ENCODE peak calls at places on chromosome 6, in seven cellular contexts. Z is aorta; S is keratinocyte; A is IMR-90; I is neural progenitor cell; C is naive thymus-derived CD4-positive, alpha-beta T cell; O is heart right ventricle. H is an unnamed sample. For H3K27me3, the result is how much of the 10 kb centered on the place peaks cover.

GRCh38 chr6:10406556-10406955 is 8.3 kb downstream of the TFAP2A start:
- DNase-seq in Z (no peak), S (no peak), A (no peak), I (no peak), C (no peak), O (no peak), H (no peak)

GRCh38 chr6:28488916-28489365 is 26.7 kb downstream of the GPX6 start:
- DNase-seq in Z (no peak), S (peak), A (peak), I (peak), C (peak), O (no peak), H (no peak)

GRCh38 chr6:112636650-112637260 is 289.6 kb downstream of the RFPL4B start:
- DNase-seq in Z (no peak), S (no peak), A (peak), I (no peak), C (no peak), O (no peak), H (no peak)

GRCh38 chr6:25337431-25337830 is 58.3 kb downstream of the CARMIL1 start:
- DNase-seq in Z (no peak), S (no peak), A (no peak), I (no peak), C (no peak), O (no peak), H (no peak)

GRCh38 chr6:136920858-136921520 is 1.1 kb upstream of the SLC35D3 start:
- DNase-seq in Z (peak), S (no peak), A (no peak), I (peak), C (no peak), O (no peak), H (no peak)

GRCh38 chr6:73632346-73632745 is 21.4 kb downstream of the SLC17A5 start:
- DNase-seq in Z (no peak), S (no peak), A (no peak), I (no peak), C (no peak), O (no peak), H (no peak)

GRCh38 chr6:16746812-16747211 is 14.4 kb downstream of the ATXN1 start:
- DNase-seq in Z (no peak), S (no peak), A (no peak), I (no peak), C (no peak), O (no peak), H (no peak)

GRCh38 chr6:134177753-134178229 is 125.4 kb upstream of the SLC2A12 start:
- DNase-seq in Z (no peak), S (no peak), A (peak), I (no peak), C (no peak), O (no peak), H (no peak)

GRCh38 chr6:41442800-41443501 is 103.2 kb upstream of the FOXP4 start:
- DNase-seq in Z (peak), S (no peak), A (peak), I (peak), C (no peak), O (peak), H (no peak)

GRCh38 chr6:124069230-124069815 is 265.7 kb downstream of the NKAIN2 start:
- DNase-seq in Z (no peak), S (no peak), A (no peak), I (no peak), C (no peak), O (no peak), H (no peak)

GRCh38 chr6:11194399-11195274 is 37.8 kb downstream of the NEDD9 start:
- DNase-seq in Z (no peak), S (no peak), A (peak), I (peak), C (no peak), O (no peak), H (no peak)

GRCh38 chr6:8219352-8219943 is 117.1 kb upstream of the EEF1E1 start:
- DNase-seq in Z (no peak), S (no peak), A (peak), I (peak), C (peak), O (peak), H (no peak)

GRCh38 chr6:63813531-63813930 is 177.9 kb downstream of the PHF3 start:
- DNase-seq in Z (no peak), S (no peak), A (no peak), I (peak), C (no peak), O (no peak), H (no peak)

GRCh38 chr6:151389640-151390275 is 1.6 kb downstream of the ZBTB2 start:
- DNase-seq in Z (peak), S (no peak), A (peak), I (peak), C (peak), O (peak), H (no peak)

GRCh38 chr6:111477481-111477938 is 5.5 kb downstream of the REV3L start:
- DNase-seq in Z (no peak), S (no peak), A (no peak), I (no peak), C (no peak), O (no peak), H (no peak)

GRCh38 chr6:108116781-108117426 is 42.4 kb upstream of the OSTM1 start:
- DNase-seq in Z (no peak), S (no peak), A (no peak), I (peak), C (no peak), O (no peak), H (peak)
- H3K27me3 ChIP-seq in Z (under half), S (half or more), A (half or more), I (half or more), C (under half), O (half or more), H (half or more)

DNA sequence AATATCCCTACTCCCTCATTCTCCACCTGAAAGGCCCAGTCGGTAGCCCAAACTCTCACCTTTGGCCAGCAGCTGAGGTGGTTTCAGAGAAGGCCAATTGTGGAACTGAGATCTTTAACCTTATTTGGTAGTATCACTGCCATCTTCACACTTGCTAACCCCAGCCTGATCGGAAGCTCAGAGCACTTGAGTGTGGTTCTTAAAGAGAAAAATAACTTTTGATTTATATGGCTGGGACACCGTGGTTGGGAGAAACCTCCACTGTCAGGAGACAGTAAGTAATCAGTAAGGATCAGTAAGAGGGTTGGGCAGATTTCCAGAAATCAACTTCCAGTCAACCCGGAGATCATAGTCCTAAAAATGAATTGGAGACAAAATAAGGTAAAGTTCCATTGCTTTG is 22.8 kb upstream of the PRSS16 start:
- DNase-seq in Z (no peak), S (no peak), A (no peak), I (no peak), C (no peak), O (no peak), H (no peak)
- H3K27me3 ChIP-seq in Z (under half), S (under half), A (under half), I (under half), C (under half), O (half or more), H (under half)

GRCh38 chr6:86147311-86147710 is 504.6 kb upstream of the SYNCRIP start:
- DNase-seq in Z (no peak), S (no peak), A (no peak), I (no peak), C (no peak), O (no peak), H (no peak)
- H3K27me3 ChIP-seq in Z (under half), S (under half), A (under half), I (under half), C (under half), O (under half), H (under half)

DNA sequence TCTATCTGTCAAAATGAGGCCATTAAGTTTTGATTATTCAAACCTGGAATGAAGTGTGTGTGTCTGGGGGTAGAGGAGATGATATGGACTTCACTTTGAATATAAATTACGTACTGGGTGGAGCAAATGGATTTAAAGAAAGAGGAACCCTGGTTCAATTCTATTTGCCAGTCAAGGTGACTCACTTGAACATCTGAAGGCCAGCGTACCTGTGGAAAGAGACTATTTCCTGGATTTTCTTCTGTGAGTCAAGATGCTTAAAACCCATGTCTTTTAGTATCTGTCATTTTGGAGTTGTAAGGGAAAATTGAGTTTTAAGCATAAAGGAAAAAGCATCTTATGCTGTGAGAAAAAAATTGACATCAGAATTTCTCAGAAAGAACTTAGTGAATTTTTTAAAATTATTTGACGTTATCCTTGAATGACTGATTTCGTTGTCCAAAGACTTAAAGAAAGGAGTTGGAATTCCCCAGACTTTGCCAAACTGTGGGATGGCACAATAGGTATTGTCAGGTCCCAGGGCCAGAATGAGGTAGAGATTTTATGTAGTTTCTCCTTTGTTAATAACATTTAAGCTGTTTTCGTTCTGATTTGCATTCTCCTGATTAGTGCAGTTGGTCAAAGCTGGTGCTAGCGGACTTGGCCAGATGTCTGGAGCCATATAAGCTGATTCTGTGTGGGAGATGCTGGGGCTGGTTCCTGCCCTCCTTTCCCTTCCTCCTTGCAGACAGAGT is 2.4 kb upstream of the PPP1R14C start:
- DNase-seq in Z (no peak), S (no peak), A (no peak), I (no peak), C (no peak), O (no peak), H (no peak)
- H3K27me3 ChIP-seq in Z (under half), S (under half), A (under half), I (half or more), C (under half), O (half or more), H (under half)

GRCh38 chr6:44284119-44284518 is 13.9 kb downstream of the TMEM151B start:
- DNase-seq in Z (no peak), S (no peak), A (no peak), I (no peak), C (no peak), O (no peak), H (no peak)

GRCh38 chr6:44284867-44285266 is 14.6 kb downstream of the TMEM151B start:
- DNase-seq in Z (no peak), S (no peak), A (no peak), I (no peak), C (no peak), O (no peak), H (no peak)

GRCh38 chr6:44286285-44286565 is 16.0 kb downstream of the TMEM151B start:
- DNase-seq in Z (no peak), S (no peak), A (no peak), I (no peak), C (no peak), O (no peak), H (no peak)

GRCh38 chr6:44286747-44287146 is 16.5 kb downstream of the TMEM151B start:
- DNase-seq in Z (no peak), S (no peak), A (no peak), I (no peak), C (no peak), O (no peak), H (no peak)

GRCh38 chr6:44285552-44286284 is 15.5 kb downstream of the TMEM151B start:
- DNase-seq in Z (no peak), S (no peak), A (peak), I (peak), C (no peak), O (no peak), H (no peak)
- H3K27me3 ChIP-seq in Z (under half), S (under half), A (under half), I (half or more), C (under half), O (half or more), H (under half)

DNA sequence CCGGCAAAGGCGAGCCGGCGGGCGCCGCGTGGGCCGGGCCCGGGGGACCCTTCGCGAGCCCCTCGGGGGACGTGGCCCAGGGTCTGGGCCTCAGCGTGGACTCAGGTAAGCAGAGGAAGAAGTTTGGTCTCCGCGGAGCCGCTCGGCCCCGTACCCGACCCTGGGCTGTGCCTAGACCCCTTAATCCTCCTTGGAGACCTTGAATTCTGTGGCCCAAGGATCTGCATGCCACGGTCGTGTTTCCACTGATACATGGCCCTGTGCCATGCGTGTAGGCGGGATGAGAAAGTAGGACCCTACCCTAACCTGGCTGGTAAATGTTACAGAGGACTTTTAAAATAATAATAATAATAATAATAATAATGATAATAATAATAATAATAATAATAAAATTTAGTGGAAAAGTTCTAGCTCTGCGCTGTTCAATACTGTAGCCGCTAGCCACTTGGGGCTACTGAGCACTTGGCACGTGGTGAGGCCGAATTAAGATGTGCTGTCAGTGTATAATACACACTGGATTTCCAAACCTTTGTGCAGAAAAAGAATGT is 5.7 kb downstream of the VGLL2 start:
- DNase-seq in Z (no peak), S (no peak), A (no peak), I (no peak), C (no peak), O (no peak), H (no peak)
- H3K27me3 ChIP-seq in Z (under half), S (half or more), A (half or more), I (half or more), C (under half), O (half or more), H (half or more)

DNA sequence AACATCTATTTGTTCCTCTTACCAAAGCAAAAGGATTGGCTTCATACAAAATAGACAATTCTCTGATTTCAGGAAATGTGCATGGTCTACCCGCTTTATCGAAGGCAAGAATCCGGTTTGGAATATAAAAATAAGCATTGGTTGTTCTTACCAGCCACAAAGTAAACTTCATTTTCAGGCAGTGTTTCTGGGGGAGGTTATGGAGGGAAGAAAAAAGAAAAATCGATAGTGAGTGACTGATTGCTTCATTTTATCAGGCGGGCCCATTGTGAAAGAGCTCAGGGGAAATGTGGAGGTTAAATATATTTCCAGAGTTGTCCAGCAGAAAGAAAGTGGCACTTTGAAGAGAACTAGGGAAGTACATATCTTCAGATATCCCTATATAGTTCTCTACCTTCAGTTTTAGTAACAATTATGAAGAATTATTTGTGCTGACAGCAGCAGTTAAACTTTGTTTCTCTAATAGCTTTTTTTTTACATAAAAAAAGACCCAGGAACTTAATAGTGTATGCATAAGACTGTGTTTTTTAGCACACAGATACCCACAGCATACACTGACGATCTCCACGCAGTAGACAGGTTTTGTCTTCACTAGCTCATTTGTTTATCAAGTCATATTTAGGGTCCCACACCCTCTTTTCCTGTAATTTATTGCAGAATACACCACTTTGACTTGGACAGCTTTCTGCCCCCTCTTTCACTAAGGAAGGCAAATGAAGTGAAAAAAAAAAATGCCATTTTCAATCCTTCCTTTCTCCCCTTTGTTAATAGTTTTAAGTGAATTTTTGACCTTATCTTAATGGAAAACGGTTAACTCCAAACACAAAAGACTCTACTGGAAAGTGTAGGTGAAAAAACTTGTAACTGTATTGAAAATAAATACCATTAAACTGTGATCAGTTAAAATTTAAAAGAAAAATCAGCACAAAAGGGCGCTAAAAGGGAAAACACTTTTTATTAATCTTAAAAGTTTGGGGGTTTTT is 2.9 kb downstream of the POU3F2 start:
- DNase-seq in Z (no peak), S (no peak), A (no peak), I (no peak), C (no peak), O (no peak), H (no peak)
- H3K27me3 ChIP-seq in Z (under half), S (half or more), A (half or more), I (half or more), C (half or more), O (half or more), H (half or more)

DNA sequence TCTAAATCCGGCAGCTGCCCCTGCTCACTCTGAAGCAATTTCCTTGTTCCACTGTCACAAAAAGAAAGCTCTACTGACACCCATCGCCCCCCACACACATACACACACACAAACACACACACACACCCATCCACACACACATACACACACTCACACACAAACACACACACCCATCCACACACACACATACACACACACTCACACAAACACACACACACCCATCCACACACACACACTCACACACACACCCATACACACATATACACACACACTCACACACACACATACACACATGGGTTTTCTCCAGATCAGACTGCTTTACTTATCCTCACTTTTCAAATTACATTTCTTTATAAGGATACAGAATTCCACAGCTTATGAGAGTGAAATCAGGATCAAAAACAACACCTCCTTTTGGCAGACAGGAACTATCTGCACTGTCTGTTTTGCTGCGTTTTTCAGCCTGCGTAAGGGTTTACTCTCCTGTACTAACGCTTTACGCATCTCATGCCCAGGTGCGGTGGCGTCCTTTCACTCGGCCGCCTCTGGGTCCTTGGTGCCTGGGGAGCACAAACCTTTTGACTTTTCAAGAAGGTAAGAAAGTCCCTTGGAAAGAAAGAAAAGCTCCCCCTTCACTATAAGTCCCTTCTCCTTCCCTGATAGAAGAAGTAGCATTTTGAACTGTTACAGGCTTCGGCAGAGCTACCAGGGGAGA is 8.0 kb downstream of the DACT2 start:
- DNase-seq in Z (no peak), S (no peak), A (no peak), I (no peak), C (no peak), O (no peak), H (no peak)
- H3K27me3 ChIP-seq in Z (under half), S (under half), A (under half), I (under half), C (under half), O (under half), H (under half)

H was measured in left lung.